ENCODE peak calls at places on chromosomes 4 and X, in eight cellular contexts. I is activated T-helper 9 cell treated with anti-CD3 and anti-CD28 coated beads, Interleukin-2, amount 50 U/mL, for 16 hours; A is cardiac fibroblast; B is activated CD8-positive, alpha-beta T cell treated with anti-CD3 and anti-CD28 coated beads for 36 hours; S is colonic mucosa; G is SJSA1; K is Right ventricle myocardium superior; L is hypothalamus. N is an unnamed sample.

GRCh38 chrX:16386126-16386525 is 218.8 kb downstream of the MAGEB17 start:
- DNase-seq in I (no peak), A (no peak), B (no peak), S (no peak), G (no peak), K (no peak), L (no peak), N (no peak)

GRCh38 chrX:156005144-156005543 is 7.6 kb downstream of the IL9R start:
- DNase-seq in I (no peak), A (no peak), B (no peak), S (no peak), G (no peak), K (no peak), L (no peak), N (no peak)

GRCh38 chrX:18793601-18794089 is 86.2 kb downstream of the PPEF1 start:
- DNase-seq in I (no peak), A (no peak), B (no peak), S (no peak), G (peak; percentile 71), K (no peak), L (no peak), N (peak; percentile 23)

GRCh38 chr4:92172203-92172602 is 131.6 kb upstream of the GRID2 start:
- DNase-seq in I (no peak), A (peak; percentile 3), B (no peak), S (no peak), G (no peak), K (no peak), L (no peak), N (no peak)

GRCh38 chr4:39259571-39260330 is 77.4 kb downstream of the WDR19 start:
- DNase-seq in I (no peak), A (peak; percentile 51), B (no peak), S (no peak), G (peak; percentile 58), K (no peak), L (no peak), N (peak; percentile 18)

GRCh38 chr4:27055226-27055760 is 194.7 kb downstream of the STIM2 start:
- DNase-seq in I (no peak), A (no peak), B (no peak), S (no peak), G (no peak), K (no peak), L (no peak), N (peak; percentile 27)

GRCh38 chr4:123398803-123399637 is 2.4 kb downstream of the SPRY1 start:
- DNase-seq in I (peak; percentile 39), A (peak; percentile 87), B (peak; percentile 89), S (peak; percentile 78), G (peak; percentile 9), K (peak; percentile 72), L (no peak), N (peak; percentile 69)

GRCh38 chr4:102253860-102254259 is 91.4 kb downstream of the SLC39A8 start:
- DNase-seq in I (no peak), A (no peak), B (no peak), S (no peak), G (no peak), K (no peak), L (no peak), N (no peak)

GRCh38 chrX:109635151-109635550 is 10.2 kb upstream of the KCNE5 start:
- DNase-seq in I (no peak), A (peak; percentile 26), B (peak; percentile 4), S (no peak), G (peak; percentile 2), K (no peak), L (no peak), N (peak; percentile 1)

GRCh38 chr4:86496094-86497060 is 97.7 kb upstream of the PTPN13 start:
- DNase-seq in I (no peak), A (peak; percentile 75), B (peak; percentile 36), S (peak; percentile 32), G (no peak), K (no peak), L (no peak), N (no peak)

GRCh38 chr4:68963389-68963788 is 11.8 kb upstream of the UGT2A3 start:
- DNase-seq in I (no peak), A (no peak), B (no peak), S (no peak), G (no peak), K (no peak), L (no peak), N (no peak)

GRCh38 chrX:95332530-95332929 is 1352.1 kb upstream of the DIAPH2 start:
- DNase-seq in I (no peak), A (no peak), B (no peak), S (no peak), G (no peak), K (no peak), L (no peak), N (no peak)

GRCh38 chr4:6885953-6886557 is 23.6 kb upstream of the TBC1D14 start:
- DNase-seq in I (no peak), A (peak; percentile 60), B (peak; percentile 48), S (peak; percentile 37), G (peak; percentile 14), K (peak; percentile 82), L (peak; percentile 42), N (no peak)

GRCh38 chr4:113665036-113665435 is 96.5 kb downstream of the CAMK2D start:
- DNase-seq in I (no peak), A (no peak), B (no peak), S (no peak), G (no peak), K (no peak), L (no peak), N (no peak)

GRCh38 chr4:153713840-153714239 is 29.8 kb downstream of the TLR2 start:
- DNase-seq in I (no peak), A (peak; percentile 17), B (no peak), S (no peak), G (no peak), K (no peak), L (no peak), N (no peak)

GRCh38 chr4:117847849-117848248 is 186.4 kb upstream of the NDST3 start:
- DNase-seq in I (no peak), A (no peak), B (no peak), S (peak; percentile 36), G (no peak), K (no peak), L (no peak), N (no peak)

GRCh38 chrX:13652256-13653021 is 502 bp upstream of the TCEANC start:
- DNase-seq in I (no peak), A (peak; percentile 79), B (no peak), S (no peak), G (peak; percentile 85), K (no peak), L (no peak), N (no peak)